ENCODE peak calls at places on chromosomes 16 and 17, in four cellular contexts. Q, V, E and U are unnamed samples.
A peak's percentile ranks its signal among the peaks of the same experiment; 100 is the strongest.

GRCh38 chr17:78865682-78866390 is 25.2 kb upstream of the USP36 start:
- DNase-seq in V (peak; percentile 86), E (no peak), Q (peak; percentile 60), U (peak; percentile 83)

GRCh38 chr17:78597923-78598545 is 20.8 kb upstream of the DNAH17 start:
- DNase-seq in Q (no peak), V (no peak), E (no peak), U (no peak)

GRCh38 chr16:53090591-53091507 is 36.1 kb downstream of the CHD9 start:
- DNase-seq in E (peak; percentile 35), V (peak; percentile 70), Q (peak; percentile 100), U (no peak)

GRCh38 chr17:82828875-82829487 is 10.8 kb downstream of the ZNF750 start:
- DNase-seq in Q (no peak), E (no peak), V (no peak), U (no peak)

GRCh38 chr17:83195330-83196087 is 116.1 kb downstream of the METRNL start:
- DNase-seq in Q (peak; percentile 56), V (no peak), E (peak; percentile 51), U (no peak)

GRCh38 chr16:81212830-81213465 is 25.5 kb upstream of the BCO1 start:
- DNase-seq in E (no peak), V (no peak), Q (no peak), U (no peak)

GRCh38 chr17:64499805-64500486 is 3.1 kb upstream of the POLG2 start:
- DNase-seq in E (no peak), V (no peak), Q (no peak), U (no peak)

GRCh38 chr17:19447085-19447583 is 36.1 kb downstream of the RNF112 start:
- DNase-seq in E (peak; percentile 87), V (peak; percentile 89), Q (peak; percentile 66), U (peak; percentile 80)

GRCh38 chr16:72903176-72903575 is 144.8 kb downstream of the ZFHX3 start:
- DNase-seq in V (no peak), E (no peak), Q (no peak), U (no peak)

GRCh38 chr16:78224342-78224741 is 124.9 kb downstream of the WWOX start:
- DNase-seq in Q (no peak), E (no peak), V (no peak), U (no peak)

GRCh38 chr16:56645311-56645710 is 6.4 kb upstream of the MT1B start:
- DNase-seq in V (no peak), E (no peak), Q (no peak), U (no peak)

GRCh38 chr16:19689342-19689741 is 28.7 kb downstream of the KNOP1 start:
- DNase-seq in V (no peak), E (no peak), Q (no peak), U (no peak)

GRCh38 chr17:77240976-77241375 is 100.2 kb downstream of the SEC14L1 start:
- DNase-seq in Q (no peak), V (no peak), E (no peak), U (no peak)

GRCh38 chr17:73371285-73371684 is 59.5 kb upstream of the CDC42EP4 start:
- DNase-seq in V (no peak), E (no peak), Q (peak; percentile 18), U (no peak)

GRCh38 chr16:318628-319027 is 33.9 kb downstream of the AXIN1 start:
- DNase-seq in Q (no peak), E (no peak), V (no peak), U (no peak)

GRCh38 chr17:80795737-80796136 is 195.9 kb upstream of the CHMP6 start:
- DNase-seq in V (peak; percentile 61), E (peak; percentile 57), Q (no peak), U (no peak)

GRCh38 chr17:30576326-30576861 is 99.2 kb downstream of the GOSR1 start:
- DNase-seq in E (no peak), Q (no peak), V (no peak), U (no peak)

GRCh38 chr16:81657224-81657623 is 121.9 kb upstream of the PLCG2 start:
- DNase-seq in E (no peak), Q (no peak), V (no peak), U (no peak)

GRCh38 chr17:50465171-50465570 is 3.5 kb downstream of the CHAD start:
- DNase-seq in E (no peak), V (no peak), Q (no peak), U (no peak)

GRCh38 chr17:67891481-67892119 is 66.3 kb downstream of the BPTF start:
- DNase-seq in E (no peak), Q (peak; percentile 18), V (peak; percentile 40), U (no peak)

GRCh38 chr17:81429813-81430510 is 34.7 kb downstream of the BAHCC1 start:
- DNase-seq in E (peak; percentile 70), V (peak; percentile 13), Q (peak; percentile 55), U (no peak)

GRCh38 chr17:48143629-48144028 is 36.1 kb downstream of the SNX11 start:
- DNase-seq in V (no peak), E (no peak), Q (no peak), U (no peak)

GRCh38 chr17:44254696-44255095 is 13.2 kb downstream of the SLC4A1 start:
- DNase-seq in E (no peak), V (no peak), Q (no peak), U (no peak)

GRCh38 chr17:32275060-32276042 is 9.7 kb downstream of the RHBDL3 start:
- DNase-seq in Q (peak; percentile 42), E (no peak), V (no peak), U (no peak)

GRCh38 chr16:75443301-75443700 is 10.0 kb upstream of the CFDP1 start:
- DNase-seq in V (no peak), Q (peak; percentile 45), E (no peak), U (no peak)

GRCh38 chr17:36920032-36921000 is 17.0 kb upstream of the LHX1 start:
- DNase-seq in E (no peak), V (no peak), Q (no peak), U (no peak)